ENCODE peak calls at places on chromosome 21, in four cellular contexts. N is K562, B is HepG2, Z is H1. O is an unnamed sample.

GRCh38 chr21:33902349-33902748 is 13.3 kb downstream of the ATP5PO start:
- DNase-seq in Z (no peak), B (no peak), N (no peak), O (no peak)

GRCh38 chr21:16891821-16892220 is 621.0 kb upstream of the CXADR start:
- DNase-seq in N (no peak), Z (no peak), B (no peak), O (no peak)

GRCh38 chr21:42819861-42820512 is 59.4 kb downstream of the WDR4 start:
- DNase-seq in B (no peak), N (no peak), Z (peak), O (no peak)

GRCh38 chr21:34182436-34182835 is 109.1 kb downstream of the MRPS6 start:
- DNase-seq in N (no peak), B (no peak), Z (no peak), O (no peak)

GRCh38 chr21:39481886-39482285 is 30.1 kb downstream of the SH3BGR start:
- DNase-seq in N (no peak), B (no peak), Z (no peak), O (no peak)

GRCh38 chr21:38223893-38224540 is 32.8 kb upstream of the KCNJ15 start:
- DNase-seq in B (no peak), N (no peak), Z (peak), O (no peak)

GRCh38 chr21:37914211-37914900 is 1.9 kb downstream of the KCNJ6 start:
- DNase-seq in Z (peak), N (peak), B (no peak), O (no peak)

GRCh38 chr21:16519656-16520055 is 789.9 kb downstream of the USP25 start:
- DNase-seq in B (no peak), Z (no peak), N (no peak), O (no peak)

GRCh38 chr21:43913928-43914327 is 48.9 kb downstream of the AGPAT3 start:
- DNase-seq in N (peak), Z (no peak), B (no peak), O (no peak)

GRCh38 chr21:38878394-38879179 is 72.9 kb downstream of the ETS2 start:
- DNase-seq in Z (no peak), N (no peak), B (no peak), O (no peak)

DNA sequence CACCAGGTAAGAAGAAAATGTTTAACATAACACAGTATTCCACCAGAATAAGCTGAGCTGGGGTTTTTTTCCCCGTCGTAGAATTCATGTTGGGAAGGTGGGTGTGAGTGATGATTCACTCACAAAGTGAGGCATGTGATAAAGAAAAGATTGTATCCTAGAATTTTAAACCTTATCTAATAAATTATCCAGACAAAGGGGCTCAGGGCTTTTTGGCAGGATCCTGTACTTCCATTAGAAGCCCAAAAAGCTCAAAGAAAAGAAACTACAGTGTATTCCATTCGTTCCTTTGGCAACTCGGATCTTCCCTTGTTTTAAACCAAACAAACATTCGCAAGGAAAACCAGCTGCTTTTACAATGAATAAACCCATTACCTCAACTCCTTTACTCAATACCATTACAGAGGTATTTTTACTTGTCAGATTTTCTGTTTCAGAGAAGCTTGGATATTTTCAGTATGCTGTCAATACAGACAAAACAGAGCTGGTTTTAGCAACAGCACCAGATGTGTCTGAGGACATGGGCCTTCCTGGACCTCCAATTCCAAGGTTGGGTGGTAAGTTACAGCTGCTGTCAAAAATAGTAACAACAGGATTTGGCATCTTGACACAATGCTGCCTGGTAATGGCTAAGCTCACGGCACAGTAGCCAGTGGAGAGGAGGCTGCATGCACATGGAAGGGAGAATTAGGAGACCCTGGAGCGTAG is 159.9 kb upstream of the RUNX1 start:
- DNase-seq in B (no peak), N (no peak), Z (no peak), O (no peak)
- TF ChIP-seq POLR2AphosphoS5 in B (no peak), N (no peak), Z (no peak), O (no peak)

GRCh38 chr21:29084372-29084771 is 10.9 kb upstream of the CCT8 start:
- DNase-seq in N (no peak), B (no peak), Z (no peak), O (no peak)
- TF ChIP-seq BRCA1 in N (no peak), B (no peak), Z (no peak), O (no peak)

DNA sequence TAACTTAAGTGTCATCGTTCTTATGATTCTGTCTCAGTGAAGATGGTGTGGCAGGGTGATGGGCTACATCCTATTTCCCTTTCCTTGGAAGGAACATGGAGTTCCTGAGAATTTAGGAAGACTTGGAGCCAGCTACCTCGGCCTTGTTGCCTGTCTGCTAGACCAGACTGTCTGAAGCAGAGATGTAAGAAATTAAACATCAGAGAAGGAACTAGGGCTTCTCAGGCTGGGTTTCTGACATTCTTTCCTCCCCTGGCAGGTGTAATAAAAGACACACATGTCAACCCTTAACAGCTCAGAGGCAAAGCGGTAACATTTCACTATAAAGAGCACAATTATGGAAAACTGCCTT is 37.4 kb downstream of the MIS18A start:
- DNase-seq in B (no peak), Z (no peak), N (no peak), O (no peak)
- TF ChIP-seq POLR2AphosphoS5 in B (no peak), Z (no peak), N (no peak), O (no peak)

DNA sequence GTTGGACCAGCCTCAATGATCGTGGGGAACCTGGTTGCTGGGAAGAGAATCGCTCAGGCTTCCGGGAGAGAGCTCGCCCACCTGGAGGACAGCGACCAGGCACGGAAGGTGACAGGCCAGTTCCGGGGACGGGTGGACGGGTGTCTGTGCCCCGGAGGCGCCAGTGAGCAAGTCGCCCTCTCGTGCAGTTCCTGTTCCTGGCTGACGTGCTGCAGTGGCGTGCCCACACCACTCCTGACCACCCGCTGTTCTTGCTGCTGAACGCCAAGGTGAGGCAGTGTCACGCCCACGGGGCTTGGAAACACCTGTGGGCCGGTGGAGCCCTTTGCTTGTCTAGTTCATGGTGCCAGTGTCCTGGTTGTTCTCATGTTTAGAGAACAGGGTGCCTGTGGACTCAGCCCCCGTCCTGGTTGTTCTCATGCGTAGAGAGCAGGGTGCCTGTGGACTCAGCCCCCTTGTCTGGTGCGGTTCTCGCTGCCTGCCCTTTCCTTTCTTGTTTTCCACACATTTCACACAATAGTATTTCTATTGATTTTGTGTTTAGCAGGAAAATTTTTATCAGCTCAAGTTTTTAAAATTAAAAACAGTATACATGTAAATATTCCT is 53.1 kb downstream of the S100B start:
- DNase-seq in N (no peak), Z (peak), B (no peak), O (no peak)
- TF ChIP-seq BRCA1 in N (no peak), Z (no peak), B (no peak), O (no peak)

GRCh38 chr21:41344146-41344545 is 17.7 kb upstream of the MX2 start:
- DNase-seq in N (no peak), B (no peak), Z (no peak), O (no peak)
- TF ChIP-seq POLR2AphosphoS5 in N (no peak), B (no peak), Z (no peak), O (no peak)

DNA sequence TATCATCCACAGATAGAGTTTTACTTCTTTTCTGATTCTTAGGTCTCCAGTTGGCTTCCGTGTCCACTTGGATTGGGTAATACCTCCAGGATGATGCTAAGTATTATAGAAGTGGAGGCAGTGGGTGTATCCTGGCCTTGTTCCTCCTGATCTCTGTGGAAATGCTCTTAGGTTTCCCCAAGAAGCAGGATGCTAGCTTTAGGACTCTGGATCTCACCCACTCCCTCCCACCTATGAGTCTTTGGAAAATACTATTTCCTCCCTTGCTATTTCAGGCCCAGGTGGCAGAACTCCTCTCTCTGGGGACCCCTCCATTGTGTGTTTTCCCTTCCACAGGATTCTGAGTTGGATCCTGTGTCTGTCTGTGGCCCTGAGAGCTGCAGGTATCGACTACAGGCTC is 86.7 kb downstream of the SIM2 start:
- DNase-seq in N (no peak), B (no peak), Z (no peak), O (no peak)
- TF ChIP-seq BRCA1 in N (no peak), B (no peak), Z (no peak), O (no peak)

DNA sequence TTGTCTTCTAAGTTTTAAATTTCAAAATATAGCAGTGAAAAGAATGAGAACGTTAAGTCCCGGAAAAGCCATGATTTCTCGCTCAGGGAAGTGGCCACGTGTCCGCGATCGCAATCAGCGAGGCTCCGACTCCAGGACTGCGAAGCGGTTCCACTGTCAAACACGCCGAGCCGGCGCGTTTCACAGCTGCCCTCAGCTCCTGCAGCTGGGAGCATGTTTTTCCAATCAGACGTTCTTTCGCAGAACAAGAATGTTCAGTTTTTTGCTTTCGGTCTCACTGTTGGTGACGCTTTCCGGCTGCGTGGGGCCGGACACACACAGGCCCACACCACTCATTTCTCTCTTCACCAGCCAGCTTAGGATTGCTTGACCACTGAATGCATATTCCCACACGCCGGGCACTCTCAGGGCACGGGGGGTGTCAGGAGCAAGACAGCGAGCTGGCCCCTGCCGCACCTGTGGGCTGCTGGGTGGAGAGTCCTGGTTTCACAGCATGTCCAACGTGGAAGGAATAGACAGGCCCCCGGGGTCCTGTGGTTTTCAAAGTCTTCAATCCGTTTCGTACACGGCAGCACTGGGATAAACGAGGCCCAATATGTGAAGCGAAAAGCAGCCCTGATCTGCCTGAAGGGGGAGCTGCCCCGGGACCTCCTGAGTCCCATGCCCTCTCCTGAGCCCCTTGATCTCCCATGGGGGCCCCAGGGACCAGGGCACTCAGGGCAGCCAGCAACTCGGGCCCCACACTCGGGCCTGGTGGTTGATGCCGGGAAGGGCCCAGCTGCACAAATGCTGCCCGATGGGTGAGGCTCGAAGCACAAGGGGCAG is 47.3 kb upstream of the COL18A1 start:
- DNase-seq in B (no peak), Z (no peak), N (no peak), O (no peak)
- TF ChIP-seq POLR2AphosphoS5 in B (no peak), Z (no peak), N (no peak), O (no peak)

DNA sequence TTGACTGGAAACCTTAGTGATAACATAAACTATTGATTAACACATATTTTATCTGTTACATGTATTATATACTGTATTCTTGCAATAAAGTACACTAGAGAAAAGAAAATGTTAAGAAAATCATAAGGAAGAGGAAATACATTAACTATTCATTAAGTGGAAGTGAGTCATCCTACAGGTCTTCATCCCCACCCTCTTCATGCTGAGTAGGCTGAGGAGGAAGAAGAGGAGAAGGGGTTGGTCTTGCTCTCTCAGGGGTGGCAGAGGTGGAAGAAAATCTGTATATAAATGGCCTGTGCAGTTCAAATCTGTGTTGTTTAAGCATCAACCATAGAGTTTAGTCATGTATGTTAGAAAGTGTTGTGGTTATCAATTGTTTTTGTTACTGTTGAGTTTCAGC is 66.1 kb upstream of the CHODL start:
- DNase-seq in N (no peak), Z (no peak), B (no peak), O (no peak)
- TF ChIP-seq BRCA1 in N (no peak), Z (no peak), B (no peak), O (no peak)